ENCODE peak calls at places on chromosomes 4 and X, in five cellular contexts. E, A, Y, X and Q are unnamed samples.

GRCh38 chr4:27154706-27155105 is 294.1 kb downstream of the STIM2 start:
- DNase-seq in X (no peak), Y (no peak), A (no peak), E (no peak), Q (no peak)

GRCh38 chr4:46993075-46994006 is at the start of gene GABRA4:
- DNase-seq in X (no peak), Y (no peak), E (no peak), A (no peak), Q (peak; percentile 61)

GRCh38 chrX:1421433-1422134 is 29.7 kb upstream of the SLC25A6 start:
- DNase-seq in E (peak; percentile 21), X (peak; percentile 38), A (no peak), Y (no peak), Q (peak; percentile 35)

GRCh38 chrX:97238632-97239031 is 354.9 kb downstream of the RPA4 start:
- DNase-seq in X (no peak), Y (no peak), E (no peak), A (no peak), Q (no peak)

GRCh38 chrX:49704692-49705404 is 9.1 kb upstream of the PAGE1 start:
- DNase-seq in X (no peak), E (no peak), Y (no peak), A (no peak), Q (no peak)

GRCh38 chr4:128916832-128917231 is 107.3 kb downstream of the JADE1 start:
- DNase-seq in E (peak; percentile 56), X (peak; percentile 61), Y (no peak), A (no peak), Q (no peak)

GRCh38 chr4:186027405-186027804 is 41.6 kb upstream of the TLR3 start:
- DNase-seq in A (no peak), Y (no peak), X (no peak), E (no peak), Q (no peak)

GRCh38 chrX:13430136-13430827 is 110.4 kb upstream of the ATXN3L start:
- DNase-seq in A (no peak), X (no peak), Y (no peak), E (no peak), Q (no peak)

GRCh38 chr4:120871173-120871572 is 51.4 kb downstream of the PRDM5 start:
- DNase-seq in Y (no peak), A (no peak), E (no peak), X (no peak), Q (no peak)

GRCh38 chr4:5893013-5893580 is at the start of gene CRMP1:
- DNase-seq in A (no peak), X (no peak), E (no peak), Y (no peak), Q (no peak)

GRCh38 chr4:101475246-101475645 is 127.9 kb upstream of the PPP3CA start:
- DNase-seq in X (no peak), Y (no peak), E (no peak), A (no peak), Q (no peak)

GRCh38 chr4:88533088-88533790 is 9.7 kb upstream of the PYURF start:
- DNase-seq in A (no peak), X (no peak), E (no peak), Y (no peak), Q (no peak)

GRCh38 chrX:151982217-151982616 is 7.7 kb upstream of the GABRE start:
- DNase-seq in Y (no peak), X (no peak), A (no peak), E (no peak), Q (no peak)

GRCh38 chr4:89438102-89438831 is 130.7 kb upstream of the GPRIN3 start:
- DNase-seq in X (no peak), A (peak; percentile 32), Y (peak; percentile 44), E (peak; percentile 36), Q (no peak)

GRCh38 chrX:10360121-10360520 is 203.3 kb downstream of the CLCN4 start:
- DNase-seq in E (no peak), A (no peak), X (no peak), Y (no peak), Q (no peak)

GRCh38 chr4:165288639-165289428 is 38.6 kb upstream of the MSMO1 start:
- DNase-seq in E (no peak), X (no peak), Y (no peak), A (no peak), Q (no peak)

GRCh38 chrX:641671-642435 is 11.3 kb downstream of the SHOX start:
- DNase-seq in X (no peak), E (no peak), A (no peak), Y (no peak), Q (no peak)

GRCh38 chr4:78414116-78414515 is 137.5 kb upstream of the ANXA3 start:
- DNase-seq in E (no peak), A (no peak), X (no peak), Y (no peak), Q (no peak)

GRCh38 chr4:182380701-182381295 is 137.6 kb downstream of the TENM3 start:
- DNase-seq in E (no peak), A (no peak), X (no peak), Y (no peak), Q (no peak)

GRCh38 chr4:82780398-82781231 is 18.0 kb downstream of the SCD5 start:
- DNase-seq in A (no peak), E (peak; percentile 81), Y (peak; percentile 85), X (peak; percentile 81), Q (peak; percentile 92)

GRCh38 chr4:166637816-166638215 is 596.5 kb downstream of the SPOCK3 start:
- DNase-seq in Y (no peak), A (no peak), E (no peak), X (no peak), Q (no peak)

GRCh38 chrX:136146614-136147319 is 566 bp upstream of the FHL1 start:
- DNase-seq in E (no peak), Y (no peak), A (peak; percentile 16), X (no peak), Q (peak; percentile 73)

GRCh38 chr4:139337612-139338011 is 35.3 kb upstream of the NDUFC1 start:
- DNase-seq in A (no peak), X (no peak), Y (no peak), E (no peak), Q (no peak)

GRCh38 chr4:53717064-53717549 is 125.8 kb upstream of the LNX1 start:
- DNase-seq in A (no peak), X (no peak), Y (no peak), E (no peak), Q (no peak)

GRCh38 chr4:46986922-46987638 is 6.3 kb downstream of the GABRA4 start:
- DNase-seq in E (no peak), A (no peak), Y (no peak), X (no peak), Q (no peak)

GRCh38 chrX:30538271-30538670 is 39.3 kb downstream of the TASL start:
- DNase-seq in Y (no peak), E (no peak), X (no peak), A (no peak), Q (no peak)

GRCh38 chrX:78024349-78025108 is 55.1 kb upstream of the PGAM4 start:
- DNase-seq in E (peak; percentile 52), A (peak; percentile 4), Y (peak; percentile 73), X (no peak), Q (no peak)

GRCh38 chr4:8940792-8941491 is 69.3 kb upstream of the HMX1 start:
- DNase-seq in A (no peak), E (no peak), X (no peak), Y (peak; percentile 43), Q (no peak)

GRCh38 chr4:127261476-127261875 is 371.3 kb upstream of the INTU start:
- DNase-seq in Y (no peak), X (no peak), A (no peak), E (no peak), Q (no peak)

GRCh38 chrX:19794690-19795089 is 92.7 kb downstream of the SH3KBP1 start:
- DNase-seq in A (no peak), X (no peak), Y (no peak), E (no peak), Q (no peak)

GRCh38 chrX:12978205-12979010 is 3.5 kb downstream of the TMSB4X start:
- DNase-seq in A (peak; percentile 77), Y (peak; percentile 53), X (peak; percentile 65), E (peak; percentile 71), Q (peak; percentile 82)

GRCh38 chr4:168832746-168833575 is 177.1 kb downstream of the CBR4 start:
- DNase-seq in A (no peak), E (no peak), Y (no peak), X (peak; percentile 78), Q (peak; percentile 87)

GRCh38 chr4:35709080-35709479 is 535.2 kb downstream of the ARAP2 start:
- DNase-seq in E (no peak), X (no peak), Y (no peak), A (no peak), Q (no peak)

GRCh38 chr4:13427599-13428325 is 56.4 kb downstream of the RAB28 start:
- DNase-seq in X (no peak), E (no peak), Y (no peak), A (no peak), Q (no peak)

GRCh38 chrX:24838624-24839023 is 144.9 kb downstream of the POLA1 start:
- DNase-seq in A (no peak), E (no peak), X (no peak), Y (no peak), Q (no peak)

GRCh38 chrX:139936259-139936658 is 3.4 kb upstream of the ATP11C start:
- DNase-seq in E (no peak), X (no peak), A (no peak), Y (no peak), Q (no peak)

GRCh38 chrX:70437921-70438665 is 6.5 kb upstream of the DLG3 start:
- DNase-seq in Y (no peak), X (no peak), E (no peak), A (no peak), Q (no peak)

GRCh38 chr4:4625488-4625887 is 83.6 kb upstream of the STX18 start:
- DNase-seq in A (no peak), E (no peak), Y (no peak), X (no peak), Q (no peak)

GRCh38 chr4:124641715-124642380 is 70.7 kb downstream of the ANKRD50 start:
- DNase-seq in A (no peak), E (no peak), Y (no peak), X (no peak), Q (no peak)
- H3K27ac ChIP-seq in A (no peak overlapping the region), E (no peak overlapping the region), Y (no peak overlapping the region), X (no peak overlapping the region), Q (no peak overlapping the region)

DNA sequence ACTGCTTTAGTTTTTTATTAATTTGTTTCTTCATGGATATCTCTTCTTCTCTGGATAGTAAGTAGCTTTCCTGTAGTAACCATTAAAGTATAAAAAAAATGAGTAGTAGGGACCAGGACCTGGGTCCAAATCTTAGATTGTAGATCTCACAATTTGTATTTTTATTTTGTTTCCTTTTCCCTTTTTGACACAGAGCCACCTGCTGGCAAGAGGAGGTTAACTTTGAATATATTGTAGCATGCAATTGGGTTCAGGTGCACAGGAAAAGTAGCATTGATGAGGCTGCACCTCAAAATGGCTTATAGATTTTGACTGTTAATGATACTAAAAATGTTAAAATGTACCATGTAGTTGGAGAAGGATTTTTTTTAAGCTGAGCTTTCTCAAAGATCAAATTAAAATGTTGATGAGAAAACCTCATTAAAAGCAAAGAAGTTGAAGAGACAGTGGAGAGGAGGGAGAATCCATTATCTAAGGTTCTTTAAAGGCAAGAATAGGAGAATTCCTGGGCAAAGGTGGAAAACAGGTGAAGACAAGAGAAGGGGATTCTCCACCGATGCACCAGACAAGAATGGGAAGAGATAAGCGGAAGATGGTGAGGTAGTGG is 48.3 kb upstream of the HPGDS start:
- DNase-seq in A (no peak), Y (no peak), X (no peak), E (no peak), Q (no peak)
- TF ChIP-seq CTCF in A (peak; percentile 55), Y (peak; percentile 26), X (peak; percentile 23), E (peak; percentile 47), Q (peak; percentile 36)

GRCh38 chrX:55160685-55161552 is 59.2 kb upstream of the PAGE5 start:
- DNase-seq in X (peak; percentile 94), A (peak; percentile 84), Y (peak; percentile 88), E (peak; percentile 91), Q (peak; percentile 96)
- H3K27ac ChIP-seq in X (peak overlapping the region; percentile 87), A (peak overlapping the region; percentile 79), Y (peak overlapping the region; percentile 90), E (peak overlapping the region; percentile 90), Q (peak overlapping the region; percentile 90)

GRCh38 chr4:55554453-55555030 is 7.8 kb upstream of the CLOCK start:
- DNase-seq in Y (no peak), E (no peak), X (no peak), A (no peak), Q (no peak)
- TF ChIP-seq CTCF in Y (peak; percentile 31), E (peak; percentile 37), X (peak; percentile 38), A (peak; percentile 78), Q (peak; percentile 10)